ENCODE peak calls at places on chromosome 6, in six cellular contexts. M, O, Z, R, J and H are unnamed samples.

GRCh38 chr6:27873101-27874030 is 38.8 kb downstream of the OR2B2 start:
- DNase-seq in M (peak), J (no peak), O (peak), R (peak), Z (peak), H (peak)

GRCh38 chr6:35485402-35485877 is 11.4 kb downstream of the TEAD3 start:
- DNase-seq in Z (peak), M (no peak), J (no peak), R (peak), O (peak), H (peak)

GRCh38 chr6:122063090-122063489 is 336.4 kb upstream of the HSF2 start:
- DNase-seq in R (no peak), O (no peak), Z (peak), J (no peak), M (no peak), H (no peak)

GRCh38 chr6:34305982-34306702 is 57.3 kb upstream of the SMIM29 start:
- DNase-seq in J (no peak), O (no peak), M (peak), Z (no peak), R (peak), H (no peak)

GRCh38 chr6:41371992-41372525 is 36.7 kb downstream of the NCR2 start:
- DNase-seq in R (peak), O (peak), M (no peak), J (no peak), Z (no peak), H (no peak)

GRCh38 chr6:3032986-3033385 is 33.3 kb downstream of the NQO2 start:
- DNase-seq in M (peak), J (no peak), Z (no peak), R (no peak), O (no peak), H (no peak)

GRCh38 chr6:35419431-35419830 is 32.7 kb upstream of the FANCE start:
- DNase-seq in R (peak), M (peak), J (no peak), Z (no peak), O (no peak), H (no peak)

GRCh38 chr6:112780498-112781096 is 433.5 kb downstream of the RFPL4B start:
- DNase-seq in R (peak), J (peak), Z (peak), M (peak), O (peak), H (peak)

GRCh38 chr6:105753184-105754097 is 332.7 kb upstream of the PRDM1 start:
- DNase-seq in M (peak), O (no peak), Z (no peak), R (peak), J (no peak), H (peak)

GRCh38 chr6:166007349-166008263 is 160.0 kb downstream of the TBXT start:
- DNase-seq in J (no peak), Z (no peak), R (peak), M (peak), O (no peak), H (no peak)

GRCh38 chr6:41584668-41585205 is 38.6 kb downstream of the FOXP4 start:
- DNase-seq in O (peak), R (no peak), Z (no peak), J (no peak), M (no peak), H (peak)

GRCh38 chr6:118770112-118770788 is 118.9 kb upstream of the CEP85L start:
- DNase-seq in R (no peak), J (no peak), O (no peak), Z (no peak), M (no peak), H (no peak)

GRCh38 chr6:93177451-93177850 is 241.9 kb downstream of the EPHA7 start:
- DNase-seq in J (no peak), Z (no peak), M (no peak), R (no peak), O (no peak), H (no peak)

GRCh38 chr6:101116337-101116736 is 235.2 kb upstream of the ASCC3 start:
- DNase-seq in Z (no peak), M (no peak), R (no peak), J (no peak), O (no peak), H (no peak)

GRCh38 chr6:34484899-34485298 is 19.0 kb downstream of the PACSIN1 start:
- DNase-seq in M (no peak), R (no peak), J (no peak), Z (no peak), O (no peak), H (no peak)

DNA sequence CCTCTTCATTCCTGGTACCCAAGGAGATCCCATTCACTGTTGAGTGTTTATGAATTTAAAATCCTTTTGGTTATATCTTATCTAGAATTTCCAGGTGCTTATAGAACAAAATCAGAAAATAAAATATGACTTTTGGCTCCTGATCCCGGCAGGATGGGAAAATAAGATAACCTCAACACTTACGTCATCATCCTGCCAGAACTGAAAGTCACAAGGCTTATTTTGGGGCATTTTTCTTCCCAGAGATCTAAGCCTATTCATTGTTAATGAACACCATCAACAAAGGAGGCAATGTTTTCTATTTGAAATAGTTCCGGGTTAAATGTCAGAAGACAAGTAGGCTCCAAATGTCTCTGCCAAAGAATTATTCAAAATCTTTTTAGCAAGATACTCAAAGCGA is 580.6 kb downstream of the TFAP2A start:
- DNase-seq in R (no peak), O (no peak), Z (no peak), M (no peak), J (no peak), H (no peak)
- H3K14ac ChIP-seq in R (no peak), O (no peak), Z (no peak), M (no peak), J (no peak), H (no peak)

GRCh38 chr6:108423982-108424695 is 129.3 kb downstream of the AFG1L start:
- DNase-seq in O (no peak), J (no peak), M (no peak), Z (no peak), R (no peak), H (no peak)

GRCh38 chr6:108425428-108425827 is 130.6 kb downstream of the AFG1L start:
- DNase-seq in M (no peak), O (no peak), Z (no peak), J (no peak), R (no peak), H (no peak)

GRCh38 chr6:108419934-108420609 is 125.2 kb downstream of the AFG1L start:
- DNase-seq in R (no peak), Z (no peak), O (no peak), J (no peak), M (no peak), H (no peak)

GRCh38 chr6:108417027-108417426 is 122.2 kb downstream of the AFG1L start:
- DNase-seq in O (no peak), Z (no peak), M (peak), J (no peak), R (peak), H (no peak)

DNA sequence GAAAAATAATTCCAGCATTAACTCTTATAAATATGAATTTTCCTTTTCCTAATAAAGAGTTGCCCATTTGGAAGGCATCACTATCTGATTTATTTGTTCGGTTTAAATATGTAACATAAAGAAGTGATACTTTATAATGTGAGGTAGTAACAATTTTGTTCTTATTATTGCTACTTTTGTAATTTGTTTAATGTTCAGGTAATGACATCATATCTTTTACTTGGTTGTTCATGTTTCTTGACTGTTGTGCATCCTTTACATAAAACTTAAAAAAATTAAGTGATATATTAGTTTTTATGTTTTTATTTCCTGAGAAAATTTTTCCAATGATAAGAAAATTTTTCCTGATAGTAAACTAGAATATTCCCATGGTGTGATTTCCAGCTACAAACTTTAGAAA is 124.6 kb downstream of the AFG1L start:
- DNase-seq in M (no peak), J (no peak), O (no peak), Z (no peak), R (no peak), H (no peak)
- H3K14ac ChIP-seq in M (no peak), J (no peak), O (no peak), Z (no peak), R (no peak), H (no peak)

DNA sequence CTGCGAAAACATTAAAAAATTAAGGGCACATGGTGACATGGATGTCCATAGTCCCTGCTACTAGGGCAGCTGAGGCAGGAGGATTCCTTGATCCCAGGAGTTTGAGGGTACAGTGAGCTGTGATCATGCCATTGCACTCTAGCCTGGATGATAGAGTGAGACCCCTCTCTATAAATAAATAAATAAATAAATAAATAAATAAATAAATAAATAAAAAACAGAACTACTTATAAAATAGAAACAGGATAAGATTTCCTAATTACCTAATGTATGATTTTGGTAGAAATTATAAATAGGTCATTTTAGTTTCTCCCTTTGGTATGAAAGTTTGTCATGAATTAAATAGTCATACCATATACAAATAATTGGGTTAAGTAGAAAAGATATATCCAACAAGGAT is 916.2 kb downstream of the GRIK2 start:
- DNase-seq in M (no peak), O (no peak), J (no peak), Z (no peak), R (no peak), H (no peak)
- H3K14ac ChIP-seq in M (no peak), O (no peak), J (no peak), Z (no peak), R (no peak), H (no peak)

GRCh38 chr6:30806581-30807183 is 62.3 kb upstream of the IER3 start:
- DNase-seq in R (no peak), O (no peak), J (no peak), Z (no peak), M (no peak), H (peak)
- H3K14ac ChIP-seq in R (no peak), O (no peak), J (no peak), Z (no peak), M (no peak), H (no peak)

GRCh38 chr6:13559968-13560650 is 14.3 kb upstream of the SIRT5 start:
- DNase-seq in M (no peak), J (no peak), R (no peak), Z (no peak), O (no peak), H (no peak)
- H3K14ac ChIP-seq in M (no peak), J (no peak), R (no peak), Z (no peak), O (no peak), H (no peak)